ENCODE peak calls at places on chromosomes 5 and 9, in eight cellular contexts. One of them, this sample, is unnamed.

GRCh38 chr5:16776611-16777251 is 159.4 kb downstream of the MYO10 start:
- DNase-seq in NCI-H1092: peak
- DNase-seq in activated CD8-positive, alpha-beta memory T cell treated with anti-CD3 and anti-CD28 coated beads, Interleukin-2, amount 50 U/mL, for 48 hours: no peak
- DNase-seq in activated T-cell treated with anti-CD3 and anti-CD28 coated beads for 1 hour: no peak
- DNase-seq in NB4: no peak
- DNase-seq in HEK293T: peak
- DNase-seq in naive thymus-derived CD4-positive, alpha-beta T cell: no peak
- DNase-seq in ascending aorta: no peak
- DNase-seq in this sample: no peak

GRCh38 chr9:27939186-27939585 is 365.9 kb upstream of the C9orf72 start:
- DNase-seq in activated T-cell treated with anti-CD3 and anti-CD28 coated beads for 1 hour: no peak
- DNase-seq in HEK293T: no peak
- DNase-seq in naive thymus-derived CD4-positive, alpha-beta T cell: no peak
- DNase-seq in activated CD8-positive, alpha-beta memory T cell treated with anti-CD3 and anti-CD28 coated beads, Interleukin-2, amount 50 U/mL, for 48 hours: no peak
- DNase-seq in ascending aorta: no peak
- DNase-seq in NB4: no peak
- DNase-seq in NCI-H1092: no peak
- DNase-seq in this sample: no peak

GRCh38 chr5:152456815-152457443 is 51.9 kb upstream of the NMUR2 start:
- DNase-seq in HEK293T: no peak
- DNase-seq in activated CD8-positive, alpha-beta memory T cell treated with anti-CD3 and anti-CD28 coated beads, Interleukin-2, amount 50 U/mL, for 48 hours: no peak
- DNase-seq in naive thymus-derived CD4-positive, alpha-beta T cell: no peak
- DNase-seq in NB4: no peak
- DNase-seq in NCI-H1092: no peak
- DNase-seq in ascending aorta: no peak
- DNase-seq in activated T-cell treated with anti-CD3 and anti-CD28 coated beads for 1 hour: no peak
- DNase-seq in this sample: no peak

GRCh38 chr9:136370037-136370436 is 3.4 kb downstream of the CARD9 start:
- DNase-seq in NCI-H1092: no peak
- DNase-seq in activated CD8-positive, alpha-beta memory T cell treated with anti-CD3 and anti-CD28 coated beads, Interleukin-2, amount 50 U/mL, for 48 hours: no peak
- DNase-seq in ascending aorta: no peak
- DNase-seq in naive thymus-derived CD4-positive, alpha-beta T cell: no peak
- DNase-seq in NB4: no peak
- DNase-seq in HEK293T: no peak
- DNase-seq in activated T-cell treated with anti-CD3 and anti-CD28 coated beads for 1 hour: no peak
- DNase-seq in this sample: no peak

GRCh38 chr5:176533894-176534611 is 3.1 kb downstream of the RNF44 start:
- DNase-seq in activated T-cell treated with anti-CD3 and anti-CD28 coated beads for 1 hour: no peak
- DNase-seq in activated CD8-positive, alpha-beta memory T cell treated with anti-CD3 and anti-CD28 coated beads, Interleukin-2, amount 50 U/mL, for 48 hours: peak
- DNase-seq in naive thymus-derived CD4-positive, alpha-beta T cell: peak
- DNase-seq in NCI-H1092: no peak
- DNase-seq in HEK293T: no peak
- DNase-seq in ascending aorta: no peak
- DNase-seq in NB4: peak
- DNase-seq in this sample: no peak

GRCh38 chr9:130579738-130580463 is 524 bp downstream of the FUBP3 start:
- DNase-seq in NCI-H1092: no peak
- DNase-seq in ascending aorta: no peak
- DNase-seq in NB4: peak
- DNase-seq in HEK293T: peak
- DNase-seq in activated T-cell treated with anti-CD3 and anti-CD28 coated beads for 1 hour: no peak
- DNase-seq in activated CD8-positive, alpha-beta memory T cell treated with anti-CD3 and anti-CD28 coated beads, Interleukin-2, amount 50 U/mL, for 48 hours: no peak
- DNase-seq in naive thymus-derived CD4-positive, alpha-beta T cell: no peak
- DNase-seq in this sample: no peak

GRCh38 chr9:30774326-30774725 is 1610.1 kb upstream of the ACO1 start:
- DNase-seq in activated CD8-positive, alpha-beta memory T cell treated with anti-CD3 and anti-CD28 coated beads, Interleukin-2, amount 50 U/mL, for 48 hours: no peak
- DNase-seq in activated T-cell treated with anti-CD3 and anti-CD28 coated beads for 1 hour: no peak
- DNase-seq in naive thymus-derived CD4-positive, alpha-beta T cell: no peak
- DNase-seq in NCI-H1092: no peak
- DNase-seq in ascending aorta: no peak
- DNase-seq in NB4: peak
- DNase-seq in HEK293T: peak
- DNase-seq in this sample: no peak

GRCh38 chr5:74403771-74404170 is 236.8 kb downstream of the ENC1 start:
- DNase-seq in naive thymus-derived CD4-positive, alpha-beta T cell: no peak
- DNase-seq in HEK293T: no peak
- DNase-seq in NCI-H1092: no peak
- DNase-seq in ascending aorta: no peak
- DNase-seq in NB4: no peak
- DNase-seq in activated T-cell treated with anti-CD3 and anti-CD28 coated beads for 1 hour: no peak
- DNase-seq in activated CD8-positive, alpha-beta memory T cell treated with anti-CD3 and anti-CD28 coated beads, Interleukin-2, amount 50 U/mL, for 48 hours: no peak
- DNase-seq in this sample: no peak

GRCh38 chr5:141001854-141002666 is 35.8 kb downstream of the PCDHAC2 start:
- DNase-seq in HEK293T: peak
- DNase-seq in ascending aorta: no peak
- DNase-seq in NCI-H1092: peak
- DNase-seq in activated T-cell treated with anti-CD3 and anti-CD28 coated beads for 1 hour: no peak
- DNase-seq in NB4: no peak
- DNase-seq in naive thymus-derived CD4-positive, alpha-beta T cell: peak
- DNase-seq in activated CD8-positive, alpha-beta memory T cell treated with anti-CD3 and anti-CD28 coated beads, Interleukin-2, amount 50 U/mL, for 48 hours: no peak
- DNase-seq in this sample: no peak

GRCh38 chr9:137311171-137311970 is 9.3 kb upstream of the NRARP start:
- DNase-seq in naive thymus-derived CD4-positive, alpha-beta T cell: no peak
- DNase-seq in activated CD8-positive, alpha-beta memory T cell treated with anti-CD3 and anti-CD28 coated beads, Interleukin-2, amount 50 U/mL, for 48 hours: peak
- DNase-seq in HEK293T: no peak
- DNase-seq in NCI-H1092: no peak
- DNase-seq in NB4: no peak
- DNase-seq in ascending aorta: no peak
- DNase-seq in activated T-cell treated with anti-CD3 and anti-CD28 coated beads for 1 hour: no peak
- DNase-seq in this sample: no peak